ENCODE peak calls at places on chromosomes 7 and 10, in four cellular contexts. Y, G, D and P are unnamed samples.

GRCh38 chr10:89653410-89653828 is 8.4 kb upstream of the PANK1 start:
- DNase-seq in Y (no peak), D (no peak), G (no peak), P (no peak)

GRCh38 chr7:13126347-13126746 is 438.9 kb downstream of the ARL4A start:
- DNase-seq in Y (no peak), G (no peak), D (no peak), P (no peak)

GRCh38 chr7:119256446-119257131 is 1016.4 kb upstream of the KCND2 start:
- DNase-seq in Y (no peak), G (no peak), D (peak; percentile 9), P (peak; percentile 35)

GRCh38 chr10:126972622-126973414 is 67.6 kb downstream of the DOCK1 start:
- DNase-seq in Y (no peak), D (no peak), G (no peak), P (no peak)

GRCh38 chr7:130290745-130291144 is 2.2 kb upstream of the CPA4 start:
- DNase-seq in Y (no peak), G (no peak), D (no peak), P (no peak)

GRCh38 chr7:31857178-31857577 is 170.2 kb downstream of the PPP1R17 start:
- DNase-seq in D (no peak), G (no peak), Y (no peak), P (no peak)

GRCh38 chr7:131544449-131545425 is 11.7 kb downstream of the PODXL start:
- DNase-seq in Y (no peak), G (no peak), D (no peak), P (no peak)

GRCh38 chr10:65358565-65358964 is 1567.3 kb upstream of the LRRTM3 start:
- DNase-seq in D (no peak), Y (no peak), G (no peak), P (no peak)

GRCh38 chr7:99728615-99729014 is 6.4 kb downstream of the CYP3A7 start:
- DNase-seq in Y (no peak), D (no peak), G (no peak), P (no peak)

GRCh38 chr10:8060704-8061121 is 6.2 kb downstream of the GATA3 start:
- DNase-seq in Y (no peak), G (no peak), D (no peak), P (no peak)

GRCh38 chr7:100166966-100167911 is 1.2 kb downstream of the GAL3ST4 start:
- DNase-seq in Y (no peak), D (no peak), G (no peak), P (no peak)